ENCODE peak calls at places on chromosomes 16 and 17, in nine cellular contexts. Y is tibial nerve, P is brain microvascular endothelial cell, D is natural killer cell, I is HFF-Myc, J is GM23338, A is D721Med, N is fibroblast of the aortic adventitia, B is GM10248. Q is an unnamed sample.

GRCh38 chr16:78705694-78706093 is 606.2 kb downstream of the WWOX start:
- DNase-seq in Y (no peak), P (peak), D (no peak), I (peak), J (peak), A (no peak), N (no peak), B (peak), Q (no peak)

GRCh38 chr17:56893503-56893902 is 20.3 kb downstream of the TRIM25 start:
- DNase-seq in Y (no peak), P (no peak), D (no peak), I (no peak), J (no peak), A (no peak), N (no peak), B (no peak), Q (no peak)

GRCh38 chr16:66228791-66229190 is 137.7 kb upstream of the CDH5 start:
- DNase-seq in Y (no peak), P (no peak), D (no peak), I (no peak), J (no peak), A (no peak), N (peak), B (no peak), Q (no peak)

GRCh38 chr16:14371778-14372431 is 258.2 kb downstream of the PARN start:
- DNase-seq in Y (no peak), P (no peak), D (no peak), I (no peak), J (peak), A (no peak), N (no peak), B (no peak), Q (no peak)

GRCh38 chr17:11969565-11969964 is 27.7 kb downstream of the ZNF18 start:
- DNase-seq in Y (no peak), P (no peak), D (no peak), I (no peak), J (no peak), A (no peak), N (no peak), B (no peak), Q (no peak)

GRCh38 chr16:47667956-47668355 is 206.8 kb downstream of the PHKB start:
- DNase-seq in Y (no peak), P (no peak), D (no peak), I (no peak), J (no peak), A (no peak), N (no peak), B (no peak), Q (no peak)

GRCh38 chr17:10071141-10071540 is 127.3 kb downstream of the GAS7 start:
- DNase-seq in Y (no peak), P (no peak), D (no peak), I (no peak), J (no peak), A (no peak), N (no peak), B (no peak), Q (no peak)

GRCh38 chr17:38589462-38590114 is 16.2 kb downstream of the SRCIN1 start:
- DNase-seq in Y (no peak), P (no peak), D (no peak), I (no peak), J (no peak), A (no peak), N (no peak), B (no peak), Q (no peak)

GRCh38 chr16:84583995-84584394 is 33.9 kb downstream of the COTL1 start:
- DNase-seq in Y (no peak), P (no peak), D (no peak), I (no peak), J (no peak), A (no peak), N (no peak), B (no peak), Q (no peak)

GRCh38 chr17:37691807-37692206 is 48.6 kb upstream of the DDX52 start:
- DNase-seq in Y (no peak), P (no peak), D (no peak), I (no peak), J (no peak), A (no peak), N (no peak), B (no peak), Q (no peak)

GRCh38 chr16:11679250-11679649 is 11.0 kb downstream of the SNN start:
- DNase-seq in Y (no peak), P (no peak), D (no peak), I (no peak), J (no peak), A (no peak), N (no peak), B (no peak), Q (no peak)

GRCh38 chr16:66087308-66087707 is 279.2 kb upstream of the CDH5 start:
- DNase-seq in Y (no peak), P (no peak), D (no peak), I (no peak), J (no peak), A (no peak), N (no peak), B (no peak), Q (no peak)

GRCh38 chr17:13074026-13074425 is 56.2 kb upstream of the ELAC2 start:
- DNase-seq in Y (no peak), P (peak), D (no peak), I (no peak), J (no peak), A (no peak), N (peak), B (no peak), Q (no peak)

DNA sequence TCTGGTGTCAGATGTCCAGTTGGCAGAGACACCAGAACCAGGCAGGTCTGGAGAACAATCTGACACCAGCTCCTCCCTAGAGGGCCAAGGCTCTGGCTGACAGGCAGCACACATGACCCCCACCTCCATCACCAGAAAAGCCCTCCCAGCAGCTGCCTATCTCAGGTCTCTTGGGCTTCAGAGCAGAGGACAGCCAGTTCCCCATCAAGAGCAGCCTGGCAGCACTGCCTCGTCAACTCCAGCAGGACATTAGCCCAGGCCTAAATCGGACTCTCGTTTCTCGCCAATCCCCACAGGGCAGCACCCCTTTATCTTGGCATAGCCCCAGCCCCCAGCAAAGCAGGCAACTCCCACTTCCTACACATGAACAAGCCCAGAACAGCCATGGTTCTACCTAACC is 4.4 kb downstream of the JUP start:
- DNase-seq in Y (no peak), P (no peak), D (no peak), I (no peak), J (no peak), A (no peak), N (no peak), B (no peak), Q (no peak)
- TF ChIP-seq CTCF in Y (no peak), P (no peak), D (no peak), I (no peak), J (no peak), A (no peak), N (no peak), B (no peak), Q (no peak)

DNA sequence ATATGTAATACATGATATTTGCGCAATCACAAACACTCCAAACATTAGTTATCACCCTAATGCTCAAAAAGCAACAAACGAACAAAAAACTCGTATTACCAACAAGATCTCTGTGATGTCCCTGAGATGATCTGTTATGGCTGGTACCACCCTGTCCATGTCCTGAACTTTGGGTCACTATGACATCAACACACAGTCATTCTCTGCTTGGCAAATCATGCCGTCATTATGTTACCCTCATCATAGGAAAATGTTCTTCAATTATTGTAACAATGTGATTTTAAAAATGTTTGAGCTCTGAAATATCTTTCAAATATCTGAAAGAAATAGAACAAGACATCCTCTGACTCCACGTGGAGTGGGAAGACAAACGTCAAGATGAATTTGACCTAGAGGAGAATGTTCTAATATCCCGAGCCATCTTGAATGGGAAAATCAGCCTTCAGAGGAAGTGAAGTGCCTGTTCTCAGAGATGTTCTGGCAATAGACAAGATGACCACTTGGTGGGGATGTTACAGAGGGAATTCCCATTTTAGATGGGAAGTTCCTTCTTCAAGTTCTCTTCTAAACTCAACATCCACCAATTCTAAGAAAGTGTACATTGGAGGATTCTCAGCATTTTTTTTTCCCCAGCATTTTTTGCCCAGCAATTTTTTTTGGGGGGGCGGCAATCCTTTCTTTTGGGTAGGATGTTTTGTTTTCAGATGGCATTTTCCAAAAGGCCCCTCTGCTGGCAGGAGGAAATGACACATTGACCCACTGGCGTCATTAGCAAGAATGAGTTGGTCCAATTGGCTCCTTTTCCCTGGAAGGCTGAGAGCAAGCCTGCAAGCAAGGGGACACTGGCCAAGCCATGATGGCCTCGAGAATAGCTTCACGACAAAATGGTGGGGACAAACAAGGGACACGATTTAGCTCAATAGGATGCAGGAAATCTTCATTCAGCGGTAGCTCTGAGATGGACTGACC is 3.7 kb upstream of the HSD17B2 start:
- DNase-seq in Y (no peak), P (peak), D (no peak), I (peak), J (peak), A (no peak), N (peak), B (peak), Q (no peak)
- TF ChIP-seq CTCF in Y (peak), P (peak), D (no peak), I (peak), J (peak), A (peak), N (peak), B (no peak), Q (peak)

GRCh38 chr16:1825864-1826690 is 548 bp downstream of the HAGH start:
- DNase-seq in Y (no peak), P (no peak), D (no peak), I (no peak), J (peak), A (peak), N (no peak), B (peak), Q (no peak)
- TF ChIP-seq CTCF in Y (no peak), P (no peak), D (no peak), I (no peak), J (no peak), A (no peak), N (no peak), B (no peak), Q (peak)

DNA sequence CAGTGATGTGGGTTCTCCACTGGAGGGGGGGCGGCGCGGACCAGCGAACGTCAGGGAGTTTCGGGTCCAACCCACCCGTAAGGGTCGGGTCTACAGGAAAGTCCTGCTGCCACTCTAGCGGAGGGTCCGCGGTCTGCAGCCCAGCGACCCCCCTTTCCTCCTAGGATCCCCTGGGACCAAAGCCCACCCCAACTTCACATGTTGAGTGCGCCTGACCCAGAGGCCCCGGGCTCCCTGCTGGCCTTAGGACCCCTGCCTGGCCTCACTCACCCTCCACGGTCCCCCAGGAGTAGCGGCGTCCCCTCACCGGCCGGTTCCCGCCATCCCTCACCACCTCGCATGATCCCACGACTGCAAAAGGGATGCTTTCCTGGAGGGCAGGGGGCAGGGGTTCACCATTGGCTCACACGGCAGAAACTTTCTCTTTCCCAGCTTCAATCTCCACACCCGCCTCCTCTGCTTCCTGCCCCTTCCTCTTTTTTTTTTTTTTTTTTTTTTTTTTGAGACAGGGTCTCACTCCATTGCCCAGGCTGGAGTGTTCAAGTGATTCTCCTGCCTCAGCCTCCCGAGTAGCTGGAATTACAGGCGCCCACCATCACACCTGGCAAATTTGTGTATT is 3.1 kb downstream of the SEPTIN1 start:
- DNase-seq in Y (no peak), P (no peak), D (no peak), I (no peak), J (no peak), A (no peak), N (no peak), B (no peak), Q (no peak)
- TF ChIP-seq CTCF in Y (no peak), P (no peak), D (no peak), I (no peak), J (no peak), A (no peak), N (no peak), B (no peak), Q (no peak)

GRCh38 chr17:77681820-77682219 is 276.7 kb upstream of the TNRC6C start:
- DNase-seq in Y (peak), P (no peak), D (no peak), I (peak), J (no peak), A (no peak), N (peak), B (no peak), Q (no peak)
- TF ChIP-seq CTCF in Y (no peak), P (no peak), D (no peak), I (no peak), J (no peak), A (no peak), N (no peak), B (no peak), Q (no peak)

DNA sequence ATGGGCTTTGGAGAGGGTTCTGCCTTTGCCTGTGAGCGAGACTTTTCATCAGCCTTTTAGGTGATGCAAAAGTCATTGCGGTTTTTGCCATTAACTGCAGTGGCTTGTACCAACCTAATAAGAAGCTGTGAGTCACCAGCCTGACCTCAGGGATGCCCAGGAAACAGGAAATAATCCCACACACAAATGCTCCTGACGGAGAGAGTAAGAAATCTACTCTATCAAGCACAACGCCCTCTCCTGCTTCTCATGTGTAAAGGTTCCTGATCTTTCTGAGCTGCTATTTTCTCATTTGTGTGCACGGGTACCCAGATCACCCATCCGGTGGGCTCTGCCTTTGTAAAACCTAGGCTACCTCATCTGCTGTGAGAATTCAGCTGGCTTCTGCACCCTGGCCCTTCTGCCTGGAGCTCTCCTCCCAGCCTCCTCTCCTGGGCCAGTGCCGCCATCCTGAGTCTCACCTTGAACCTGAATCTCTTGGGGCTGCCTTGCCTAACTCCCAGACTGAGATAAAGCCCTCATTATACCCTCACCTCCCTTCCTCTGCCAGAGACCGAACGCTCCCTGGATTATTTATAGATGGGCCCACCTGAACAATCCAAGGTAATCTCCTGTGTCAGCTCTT is 299.7 kb downstream of the C16orf95 start:
- DNase-seq in Y (no peak), P (peak), D (no peak), I (peak), J (peak), A (no peak), N (peak), B (no peak), Q (no peak)
- TF ChIP-seq CTCF in Y (no peak), P (peak), D (no peak), I (peak), J (peak), A (no peak), N (peak), B (no peak), Q (peak)

GRCh38 chr17:59652119-59652518 is 32.4 kb downstream of the CLTC start:
- DNase-seq in Y (no peak), P (peak), D (no peak), I (no peak), J (no peak), A (no peak), N (peak), B (no peak), Q (no peak)

GRCh38 chr17:59651346-59651745 is 31.7 kb downstream of the CLTC start:
- DNase-seq in Y (no peak), P (no peak), D (no peak), I (no peak), J (no peak), A (no peak), N (no peak), B (no peak), Q (no peak)

GRCh38 chr17:59647288-59647687 is 27.6 kb downstream of the CLTC start:
- DNase-seq in Y (no peak), P (no peak), D (no peak), I (no peak), J (no peak), A (no peak), N (no peak), B (no peak), Q (no peak)

GRCh38 chr17:59649886-59650285 is 30.2 kb downstream of the CLTC start:
- DNase-seq in Y (no peak), P (no peak), D (no peak), I (no peak), J (no peak), A (no peak), N (no peak), B (no peak), Q (no peak)

GRCh38 chr17:59650642-59651041 is 30.9 kb downstream of the CLTC start:
- DNase-seq in Y (no peak), P (no peak), D (no peak), I (no peak), J (no peak), A (no peak), N (no peak), B (no peak), Q (no peak)
- TF ChIP-seq CTCF in Y (no peak), P (no peak), D (no peak), I (no peak), J (no peak), A (no peak), N (no peak), B (no peak), Q (no peak)